ENCODE peak calls at places on chromosomes 1 and 21, in ten cellular contexts. V, O, M, S, F, W, D, U, K and P are unnamed samples.

GRCh38 chr1:13951793-13952751 is 252.1 kb downstream of the PRDM2 start:
- DNase-seq in V (no peak), O (no peak), M (no peak), S (no peak), F (no peak), W (peak), D (no peak), U (no peak), K (no peak), P (no peak)

GRCh38 chr1:217617120-217617519 is 13.8 kb downstream of the GPATCH2 start:
- DNase-seq in V (no peak), O (no peak), M (no peak), S (no peak), F (no peak), W (no peak), D (no peak), U (no peak), K (no peak), P (no peak)

GRCh38 chr1:223411309-223411708 is 18.1 kb downstream of the CCDC185 start:
- DNase-seq in V (no peak), O (no peak), M (no peak), S (no peak), F (no peak), W (peak), D (no peak), U (no peak), K (no peak), P (no peak)

GRCh38 chr1:234975122-234975940 is 153.3 kb downstream of the TOMM20 start:
- DNase-seq in V (no peak), O (peak), M (no peak), S (peak), F (peak), W (peak), D (peak), U (no peak), K (no peak), P (peak)

GRCh38 chr1:226736908-226737818 is 1.9 kb downstream of the ITPKB start:
- DNase-seq in V (peak), O (no peak), M (peak), S (no peak), F (no peak), W (peak), D (peak), U (peak), K (peak), P (no peak)

GRCh38 chr21:45312296-45312695 is 24.6 kb upstream of the POFUT2 start:
- DNase-seq in V (no peak), O (no peak), M (no peak), S (no peak), F (no peak), W (no peak), D (no peak), U (no peak), K (no peak), P (no peak)

GRCh38 chr1:159282118-159282517 is 20.0 kb upstream of the FCER1A start:
- DNase-seq in V (no peak), O (no peak), M (no peak), S (no peak), F (no peak), W (no peak), D (no peak), U (no peak), K (no peak), P (no peak)

GRCh38 chr1:226814751-226815496 is 55.5 kb upstream of the PSEN2 start:
- DNase-seq in V (no peak), O (peak), M (peak), S (peak), F (peak), W (peak), D (peak), U (peak), K (no peak), P (no peak)

GRCh38 chr21:42937960-42938580 is 12.6 kb upstream of the ERVH48-1 start:
- DNase-seq in V (no peak), O (no peak), M (no peak), S (no peak), F (no peak), W (peak), D (peak), U (no peak), K (no peak), P (no peak)

GRCh38 chr1:204513117-204513716 is 3.0 kb upstream of the MDM4 start:
- DNase-seq in V (peak), O (no peak), M (no peak), S (no peak), F (no peak), W (no peak), D (no peak), U (no peak), K (peak), P (no peak)

GRCh38 chr1:241356187-241356518 is 852 bp downstream of the RGS7 start:
- DNase-seq in V (no peak), O (no peak), M (peak), S (no peak), F (peak), W (no peak), D (no peak), U (no peak), K (no peak), P (peak)

GRCh38 chr1:213201380-213202155 is 150.5 kb downstream of the RPS6KC1 start:
- DNase-seq in V (no peak), O (no peak), M (no peak), S (no peak), F (no peak), W (peak), D (no peak), U (no peak), K (no peak), P (no peak)

GRCh38 chr1:3062616-3063378 is 6.2 kb upstream of the PRDM16 start:
- DNase-seq in V (no peak), O (no peak), M (no peak), S (no peak), F (no peak), W (no peak), D (peak), U (no peak), K (no peak), P (no peak)

GRCh38 chr1:4267381-4268261 is 367.5 kb upstream of the C1orf174 start:
- DNase-seq in V (no peak), O (no peak), M (no peak), S (no peak), F (no peak), W (no peak), D (no peak), U (no peak), K (no peak), P (no peak)

GRCh38 chr1:183912265-183912886 is 107.5 kb downstream of the RGL1 start:
- DNase-seq in V (no peak), O (no peak), M (no peak), S (no peak), F (no peak), W (no peak), D (no peak), U (no peak), K (peak), P (no peak)

GRCh38 chr1:70961374-70961773 is 86.2 kb downstream of the PTGER3 start:
- DNase-seq in V (no peak), O (no peak), M (no peak), S (no peak), F (no peak), W (no peak), D (no peak), U (no peak), K (no peak), P (no peak)

GRCh38 chr1:244065960-244066388 is 14.9 kb downstream of the ZBTB18 start:
- DNase-seq in V (no peak), O (no peak), M (no peak), S (no peak), F (no peak), W (peak), D (no peak), U (no peak), K (no peak), P (no peak)

GRCh38 chr1:86191958-86192357 is 35.4 kb upstream of the COL24A1 start:
- DNase-seq in V (no peak), O (no peak), M (no peak), S (no peak), F (no peak), W (peak), D (no peak), U (no peak), K (no peak), P (no peak)

GRCh38 chr1:115411388-115412063 is 73.5 kb upstream of the NGF start:
- DNase-seq in V (no peak), O (peak), M (no peak), S (peak), F (no peak), W (peak), D (no peak), U (no peak), K (no peak), P (no peak)

GRCh38 chr1:159510223-159510530 is 25.6 kb downstream of the OR10J5 start:
- DNase-seq in V (no peak), O (no peak), M (no peak), S (no peak), F (no peak), W (no peak), D (no peak), U (no peak), K (no peak), P (no peak)